ENCODE peak calls at places on chromosomes 2 and 18, in four cellular contexts. One of them, this sample, is unnamed.

GRCh38 chr2:12675352-12675795 is 41.4 kb upstream of the TRIB2 start:
- DNase-seq in H1: no peak
- DNase-seq in H9: no peak
- DNase-seq in IMR-90: peak
- DNase-seq in this sample: peak

GRCh38 chr2:216516730-216517350 is 18.2 kb downstream of the RPL37A start:
- DNase-seq in H1: no peak
- DNase-seq in H9: no peak
- DNase-seq in IMR-90: peak
- DNase-seq in this sample: peak

GRCh38 chr2:176494949-176495353 is 225.7 kb downstream of the MTX2 start:
- DNase-seq in H1: no peak
- DNase-seq in H9: no peak
- DNase-seq in IMR-90: no peak
- DNase-seq in this sample: no peak

GRCh38 chr18:12048010-12048826 is 45.4 kb upstream of the ANKRD62 start:
- DNase-seq in H1: no peak
- DNase-seq in H9: peak
- DNase-seq in IMR-90: no peak
- DNase-seq in this sample: no peak

GRCh38 chr2:107380912-107381311 is 445.8 kb upstream of the RGPD4 start:
- DNase-seq in H1: no peak
- DNase-seq in H9: no peak
- DNase-seq in IMR-90: no peak
- DNase-seq in this sample: no peak

GRCh38 chr2:67394734-67395133 is 2.4 kb upstream of the ETAA1 start:
- DNase-seq in H1: no peak
- DNase-seq in H9: no peak
- DNase-seq in IMR-90: peak
- DNase-seq in this sample: peak

GRCh38 chr2:6917071-6917760 is at the start of gene RNF144A:
- DNase-seq in H1: no peak
- DNase-seq in H9: peak
- DNase-seq in IMR-90: peak
- DNase-seq in this sample: peak

GRCh38 chr18:79395761-79396404 is at the start of gene NFATC1:
- DNase-seq in H1: no peak
- DNase-seq in H9: peak
- DNase-seq in IMR-90: peak
- DNase-seq in this sample: peak

GRCh38 chr2:98944786-98945185 is 8.8 kb upstream of the CRACDL start:
- DNase-seq in H1: no peak
- DNase-seq in H9: no peak
- DNase-seq in IMR-90: peak
- DNase-seq in this sample: peak

GRCh38 chr2:121530210-121530562 is 494 bp upstream of the RNU4ATAC start:
- DNase-seq in H1: peak
- DNase-seq in H9: peak
- DNase-seq in IMR-90: peak
- DNase-seq in this sample: peak

GRCh38 chr2:128549094-128549493 is 230.4 kb upstream of the HS6ST1 start:
- DNase-seq in H1: no peak
- DNase-seq in H9: no peak
- DNase-seq in IMR-90: no peak
- DNase-seq in this sample: no peak

GRCh38 chr18:46156124-46156745 is 52.0 kb downstream of the HAUS1 start:
- DNase-seq in H1: no peak
- DNase-seq in H9: no peak
- DNase-seq in IMR-90: no peak
- DNase-seq in this sample: no peak

GRCh38 chr2:100104718-100105677 is 37.4 kb downstream of the AFF3 start:
- DNase-seq in H1: no peak
- DNase-seq in H9: peak
- DNase-seq in IMR-90: peak
- DNase-seq in this sample: peak

GRCh38 chr2:55093381-55093780 is 43.1 kb upstream of the RTN4 start:
- DNase-seq in H1: no peak
- DNase-seq in H9: no peak
- DNase-seq in IMR-90: peak
- DNase-seq in this sample: peak

GRCh38 chr18:9366126-9366714 is 31.6 kb downstream of the TWSG1 start:
- DNase-seq in H1: peak
- DNase-seq in H9: peak
- DNase-seq in IMR-90: peak
- DNase-seq in this sample: peak

DNA sequence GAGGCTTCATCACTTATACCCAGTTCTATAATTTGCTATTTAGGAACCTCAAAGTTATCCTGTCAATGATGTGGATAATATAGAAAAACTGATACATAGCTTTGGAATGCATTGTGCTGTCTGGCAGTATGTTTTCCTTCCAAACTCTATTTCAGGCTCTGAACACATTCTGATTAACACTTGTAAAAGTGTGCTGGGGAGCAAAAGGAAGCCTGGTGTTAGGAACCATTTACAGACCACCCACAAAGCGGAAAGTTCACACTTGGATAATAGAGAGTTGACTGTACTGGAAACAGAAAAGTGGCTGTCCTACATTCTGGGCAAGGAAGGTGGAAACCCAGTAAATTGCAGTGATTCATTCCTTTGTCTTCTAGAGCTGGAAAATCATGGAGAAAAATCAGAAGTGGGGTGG is 114.5 kb upstream of the ZFP36L2 start:
- DNase-seq in H1: no peak
- DNase-seq in H9: no peak
- DNase-seq in IMR-90: peak
- DNase-seq in this sample: peak
- H3K14ac ChIP-seq in H1: no peak
- H3K14ac ChIP-seq in H9: no peak
- H3K14ac ChIP-seq in IMR-90: peak
- H3K14ac ChIP-seq in this sample: no peak

DNA sequence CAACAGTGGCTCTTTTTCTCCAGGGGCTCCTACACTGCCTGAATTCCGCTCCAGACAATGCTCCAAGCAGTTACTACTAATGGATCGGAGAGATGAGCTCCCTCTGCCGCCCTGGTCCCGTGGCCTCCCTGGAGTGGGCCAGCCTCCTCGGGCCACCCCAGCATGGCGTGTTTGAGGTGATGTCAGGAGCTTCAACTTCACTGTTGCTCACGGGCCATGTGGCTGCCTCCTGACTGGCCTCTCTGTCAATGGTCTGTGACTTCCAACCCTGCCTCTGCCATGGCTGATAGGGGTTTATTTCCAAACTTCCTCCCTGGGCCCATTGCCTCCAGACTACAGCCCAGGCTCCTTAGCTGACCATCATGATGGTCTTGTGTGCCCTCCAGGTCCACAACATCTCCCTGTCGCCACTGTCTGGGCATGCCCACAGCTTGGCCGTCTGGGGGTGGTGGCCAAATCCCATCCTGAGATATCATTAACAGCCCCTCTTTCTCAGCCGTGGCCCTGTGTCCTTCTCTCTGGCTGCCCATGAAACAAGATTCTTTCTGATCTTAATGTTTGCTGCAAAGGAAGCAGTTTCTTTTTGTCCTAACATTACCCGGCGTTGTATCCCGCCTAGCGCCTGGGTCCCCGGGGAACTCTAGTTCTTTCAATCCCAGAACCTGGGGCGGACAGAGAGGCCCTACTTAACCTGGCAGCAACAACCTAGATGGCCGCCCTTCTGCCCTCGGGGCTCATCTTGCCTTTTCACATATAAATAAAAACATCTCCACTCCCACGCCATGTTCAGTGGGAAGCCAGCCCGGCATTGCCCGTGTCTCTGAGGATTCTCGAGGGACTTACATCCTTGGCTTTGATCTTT is 38.1 kb downstream of the ATOH8 start:
- DNase-seq in H1: no peak
- DNase-seq in H9: no peak
- DNase-seq in IMR-90: no peak
- DNase-seq in this sample: no peak
- H3K14ac ChIP-seq in H1: no peak
- H3K14ac ChIP-seq in H9: no peak
- H3K14ac ChIP-seq in IMR-90: peak
- H3K14ac ChIP-seq in this sample: no peak

GRCh38 chr2:109487871-109488655 is 125.7 kb downstream of the SEPTIN10 start:
- DNase-seq in H1: no peak
- DNase-seq in H9: no peak
- DNase-seq in IMR-90: no peak
- DNase-seq in this sample: no peak
- H3K14ac ChIP-seq in H1: no peak
- H3K14ac ChIP-seq in H9: peak
- H3K14ac ChIP-seq in IMR-90: peak
- H3K14ac ChIP-seq in this sample: no peak

GRCh38 chr2:564471-565181 is 112.6 kb downstream of the TMEM18 start:
- DNase-seq in H1: no peak
- DNase-seq in H9: no peak
- DNase-seq in IMR-90: no peak
- DNase-seq in this sample: no peak

GRCh38 chr2:558879-559278 is 118.3 kb downstream of the TMEM18 start:
- DNase-seq in H1: no peak
- DNase-seq in H9: no peak
- DNase-seq in IMR-90: no peak
- DNase-seq in this sample: no peak

GRCh38 chr2:563512-563911 is 113.7 kb downstream of the TMEM18 start:
- DNase-seq in H1: no peak
- DNase-seq in H9: no peak
- DNase-seq in IMR-90: no peak
- DNase-seq in this sample: no peak

GRCh38 chr2:566379-567313 is 110.6 kb downstream of the TMEM18 start:
- DNase-seq in H1: no peak
- DNase-seq in H9: no peak
- DNase-seq in IMR-90: no peak
- DNase-seq in this sample: no peak

GRCh38 chr2:562391-563364 is 114.5 kb downstream of the TMEM18 start:
- DNase-seq in H1: no peak
- DNase-seq in H9: no peak
- DNase-seq in IMR-90: no peak
- DNase-seq in this sample: no peak
- H3K14ac ChIP-seq in H1: no peak
- H3K14ac ChIP-seq in H9: no peak
- H3K14ac ChIP-seq in IMR-90: no peak
- H3K14ac ChIP-seq in this sample: no peak

GRCh38 chr2:239601880-239602279 is 201.1 kb upstream of the HDAC4 start:
- DNase-seq in H1: no peak
- DNase-seq in H9: no peak
- DNase-seq in IMR-90: no peak
- DNase-seq in this sample: no peak

GRCh38 chr2:239601201-239601851 is 200.5 kb upstream of the HDAC4 start:
- DNase-seq in H1: no peak
- DNase-seq in H9: peak
- DNase-seq in IMR-90: no peak
- DNase-seq in this sample: no peak

GRCh38 chr2:239600650-239601049 is 199.8 kb upstream of the HDAC4 start:
- DNase-seq in H1: no peak
- DNase-seq in H9: peak
- DNase-seq in IMR-90: no peak
- DNase-seq in this sample: no peak

GRCh38 chr2:239603411-239604356 is 202.9 kb upstream of the HDAC4 start:
- DNase-seq in H1: no peak
- DNase-seq in H9: no peak
- DNase-seq in IMR-90: no peak
- DNase-seq in this sample: no peak

DNA sequence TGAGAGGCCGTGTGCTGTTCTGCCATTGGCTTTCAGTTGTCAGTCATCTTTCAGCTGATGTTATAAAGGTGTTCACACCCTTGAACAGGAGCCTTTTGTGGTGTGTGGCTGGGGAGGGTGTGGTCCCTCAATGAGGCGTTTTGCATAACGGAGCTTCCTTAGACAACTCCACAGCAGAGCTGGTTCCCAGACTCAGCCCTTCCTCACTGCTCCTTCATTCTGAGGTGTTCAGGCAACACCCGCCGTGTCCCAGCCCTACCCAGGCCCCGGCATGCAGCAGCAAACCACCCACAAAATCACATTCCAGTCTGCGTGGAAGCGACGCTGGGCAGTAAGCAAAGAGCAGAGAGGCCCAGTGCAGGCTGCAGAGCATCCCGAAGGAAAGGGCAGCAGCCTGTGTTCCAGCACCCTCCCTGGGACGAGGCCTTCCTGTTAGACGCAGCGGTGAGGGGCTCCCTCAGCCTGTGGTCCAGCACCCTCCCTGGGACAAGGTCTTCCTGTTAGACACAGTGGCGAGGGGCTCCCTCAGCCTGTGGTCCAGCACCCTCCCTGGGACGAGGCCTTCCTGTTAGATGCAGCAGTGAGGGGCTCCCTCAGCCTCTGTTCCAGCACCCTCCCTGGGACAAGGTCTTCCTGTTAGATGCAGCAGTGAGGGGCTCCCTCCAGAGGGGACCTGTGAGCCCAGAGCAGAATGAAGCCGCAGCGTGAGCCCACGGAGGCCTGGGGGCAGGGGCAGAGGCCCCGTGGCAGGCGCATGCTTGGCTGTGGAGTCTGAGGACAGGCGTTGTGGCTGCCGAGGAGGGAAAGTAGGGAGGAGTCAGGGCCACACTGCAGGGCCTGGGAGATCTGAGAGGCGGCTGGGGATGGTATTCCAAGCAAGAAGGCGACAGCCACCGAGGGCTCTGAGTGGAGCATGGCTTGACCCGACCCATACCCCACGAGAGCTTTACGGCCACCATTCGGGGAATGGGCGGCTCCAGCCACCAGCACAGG is 201.8 kb upstream of the HDAC4 start:
- DNase-seq in H1: no peak
- DNase-seq in H9: peak
- DNase-seq in IMR-90: no peak
- DNase-seq in this sample: no peak
- H3K14ac ChIP-seq in H1: no peak
- H3K14ac ChIP-seq in H9: no peak
- H3K14ac ChIP-seq in IMR-90: no peak
- H3K14ac ChIP-seq in this sample: no peak